ENCODE peak calls at places on chromosomes 4 and X, in four cellular contexts. Q, D, F and H are unnamed samples.

GRCh38 chr4:22391548-22391947 is 124.3 kb downstream of the ADGRA3 start:
- DNase-seq in Q (no peak), D (no peak), F (no peak), H (no peak)

GRCh38 chr4:6885953-6886557 is 23.6 kb upstream of the TBC1D14 start:
- DNase-seq in Q (peak), D (no peak), F (no peak), H (no peak)

GRCh38 chr4:17284323-17285175 is 227.3 kb downstream of the QDPR start:
- DNase-seq in Q (no peak), D (no peak), F (no peak), H (no peak)

GRCh38 chr4:25291158-25291733 is 21.3 kb upstream of the ZCCHC4 start:
- DNase-seq in Q (no peak), D (no peak), F (no peak), H (no peak)

GRCh38 chr4:41687971-41688370 is 60.6 kb downstream of the PHOX2B start:
- DNase-seq in Q (no peak), D (no peak), F (no peak), H (no peak)

GRCh38 chr4:38044060-38044459 is 83.9 kb downstream of the PTTG2 start:
- DNase-seq in Q (no peak), D (no peak), F (no peak), H (no peak)

GRCh38 chr4:188960411-188961093 is 821.3 kb downstream of the TRIML1 start:
- DNase-seq in Q (no peak), D (no peak), F (no peak), H (no peak)

GRCh38 chr4:53066155-53066554 is 204.0 kb downstream of the RASL11B start:
- DNase-seq in Q (no peak), D (no peak), F (no peak), H (no peak)

GRCh38 chrX:41180194-41180902 is 95.1 kb downstream of the USP9X start:
- DNase-seq in Q (no peak), D (peak), F (peak), H (peak)

GRCh38 chr4:155935389-155935986 is 18.2 kb downstream of the CTSO start:
- DNase-seq in Q (no peak), D (no peak), F (no peak), H (no peak)

GRCh38 chr4:53908661-53909078 is 155.7 kb downstream of the CHIC2 start:
- DNase-seq in Q (no peak), D (no peak), F (no peak), H (no peak)

GRCh38 chr4:79920454-79920853 is 152.6 kb downstream of the ANTXR2 start:
- DNase-seq in Q (no peak), D (no peak), F (no peak), H (no peak)

GRCh38 chrX:11786862-11787261 is 28.8 kb downstream of the MSL3 start:
- DNase-seq in Q (no peak), D (no peak), F (no peak), H (no peak)

GRCh38 chr4:152577708-152578421 is 42.0 kb upstream of the FBXW7 start:
- DNase-seq in Q (no peak), D (no peak), F (no peak), H (no peak)

GRCh38 chr4:8230033-8230432 is 30.9 kb downstream of the SH3TC1 start:
- DNase-seq in Q (no peak), D (no peak), F (no peak), H (no peak)

GRCh38 chr4:5959221-5959982 is 58.8 kb downstream of the C4orf50 start:
- DNase-seq in Q (no peak), D (no peak), F (no peak), H (no peak)

GRCh38 chrX:46965125-46965758 is 53.0 kb downstream of the JADE3 start:
- DNase-seq in Q (no peak), D (no peak), F (no peak), H (no peak)

GRCh38 chr4:158630893-158631292 is 40.8 kb downstream of the C4orf46 start:
- DNase-seq in Q (no peak), D (no peak), F (no peak), H (no peak)

GRCh38 chr4:182770259-182770968 is 146.8 kb downstream of the DCTD start:
- DNase-seq in Q (no peak), D (no peak), F (no peak), H (no peak)

GRCh38 chr4:107740950-107741701 is 21.1 kb upstream of the PAPSS1 start:
- DNase-seq in Q (peak), D (no peak), F (no peak), H (no peak)

GRCh38 chrX:150913511-150913910 is 15.0 kb upstream of the CD99L2 start:
- DNase-seq in Q (no peak), D (no peak), F (no peak), H (no peak)

GRCh38 chr4:41437264-41437566 is 100.7 kb upstream of the LIMCH1 start:
- DNase-seq in Q (no peak), D (no peak), F (no peak), H (no peak)

GRCh38 chr4:167143018-167143417 is 91.3 kb downstream of the SPOCK3 start:
- DNase-seq in Q (no peak), D (no peak), F (no peak), H (no peak)

GRCh38 chr4:180099962-180100361 is 2143.2 kb upstream of the TENM3 start:
- DNase-seq in Q (no peak), D (no peak), F (no peak), H (no peak)

GRCh38 chrX:85084770-85085393 is 81.2 kb downstream of the APOOL start:
- DNase-seq in Q (no peak), D (no peak), F (no peak), H (no peak)